ENCODE peak calls at places on chromosome X, in nine cellular contexts. S, E, H, W, C, D, G, L and P are unnamed samples.

GRCh38 chrX:15301924-15302323 is 13.5 kb downstream of the ASB11 start:
- DNase-seq in S (no peak), E (no peak), H (peak; percentile 88), W (no peak), C (peak; percentile 70), D (no peak), G (no peak), L (no peak), P (no peak)

GRCh38 chrX:74422576-74423288 is 1.4 kb downstream of the SLC16A2 start:
- DNase-seq in S (no peak), E (no peak), H (peak; percentile 82), W (no peak), C (peak; percentile 83), D (peak; percentile 88), G (peak; percentile 65), L (peak; percentile 55), P (peak; percentile 59)

GRCh38 chrX:13646154-13646549 is 6.8 kb upstream of the TCEANC start:
- DNase-seq in S (no peak), E (peak; percentile 78), H (peak; percentile 81), W (peak; percentile 24), C (peak; percentile 67), D (no peak), G (peak; percentile 76), L (peak; percentile 64), P (peak; percentile 73)

GRCh38 chrX:49172280-49172780 is 632 bp downstream of the PLP2 start:
- DNase-seq in S (peak; percentile 61), E (peak; percentile 90), H (peak; percentile 56), W (no peak), C (peak; percentile 87), D (peak; percentile 93), G (peak; percentile 57), L (peak; percentile 68), P (no peak)

GRCh38 chrX:49278081-49278480 is 8.5 kb downstream of the PPP1R3F start:
- DNase-seq in S (no peak), E (peak; percentile 9), H (no peak), W (no peak), C (no peak), D (no peak), G (no peak), L (no peak), P (no peak)

GRCh38 chrX:15956684-15957083 is 102.1 kb upstream of the AP1S2 start:
- DNase-seq in S (no peak), E (no peak), H (no peak), W (no peak), C (no peak), D (no peak), G (peak; percentile 50), L (no peak), P (peak; percentile 30)

GRCh38 chrX:39050427-39050826 is 249.2 kb downstream of the MID1IP1 start:
- DNase-seq in S (no peak), E (no peak), H (no peak), W (no peak), C (no peak), D (no peak), G (no peak), L (no peak), P (no peak)

GRCh38 chrX:16300831-16301230 is 133.6 kb downstream of the MAGEB17 start:
- DNase-seq in S (no peak), E (no peak), H (no peak), W (no peak), C (no peak), D (no peak), G (no peak), L (no peak), P (no peak)

GRCh38 chrX:123222920-123223319 is 38.8 kb downstream of the GRIA3 start:
- DNase-seq in S (no peak), E (no peak), H (no peak), W (no peak), C (no peak), D (no peak), G (no peak), L (no peak), P (no peak)

GRCh38 chrX:10619311-10620015 is 922 bp downstream of the MID1 start:
- DNase-seq in S (no peak), E (no peak), H (peak; percentile 57), W (no peak), C (no peak), D (no peak), G (no peak), L (no peak), P (no peak)

GRCh38 chrX:13087322-13088154 is 43.1 kb upstream of the FAM9C start:
- DNase-seq in S (peak; percentile 90), E (no peak), H (no peak), W (no peak), C (no peak), D (no peak), G (no peak), L (no peak), P (no peak)

GRCh38 chrX:119523664-119524184 is 41.5 kb downstream of the STEEP1 start:
- DNase-seq in S (no peak), E (no peak), H (no peak), W (no peak), C (no peak), D (no peak), G (no peak), L (no peak), P (no peak)

GRCh38 chrX:48461830-48462229 is 8.2 kb downstream of the SLC38A5 start:
- DNase-seq in S (no peak), E (peak; percentile 40), H (no peak), W (no peak), C (no peak), D (no peak), G (no peak), L (no peak), P (no peak)

GRCh38 chrX:46554942-46555341 is 9.7 kb upstream of the ZNF674 start:
- DNase-seq in S (peak; percentile 15), E (peak; percentile 51), H (no peak), W (no peak), C (no peak), D (no peak), G (no peak), L (no peak), P (no peak)

GRCh38 chrX:34956915-34957314 is 14.3 kb downstream of the FAM47B start:
- DNase-seq in S (no peak), E (no peak), H (no peak), W (no peak), C (no peak), D (no peak), G (no peak), L (no peak), P (no peak)

GRCh38 chrX:2913118-2913517 is 16.0 kb downstream of the ARSD start:
- DNase-seq in S (no peak), E (peak; percentile 49), H (no peak), W (no peak), C (no peak), D (no peak), G (no peak), L (no peak), P (no peak)

GRCh38 chrX:57821703-57822375 is 88.4 kb downstream of the ZXDA start:
- DNase-seq in S (peak; percentile 51), E (peak; percentile 88), H (peak; percentile 64), W (peak; percentile 48), C (no peak), D (no peak), G (peak; percentile 74), L (peak; percentile 25), P (peak; percentile 22)

GRCh38 chrX:21738145-21738949 is 19.6 kb downstream of the SMPX start:
- DNase-seq in S (no peak), E (no peak), H (peak; percentile 96), W (no peak), C (no peak), D (no peak), G (peak; percentile 83), L (no peak), P (peak; percentile 87)

GRCh38 chrX:16822723-16823122 is 36.5 kb downstream of the TXLNG start:
- DNase-seq in S (no peak), E (no peak), H (no peak), W (no peak), C (no peak), D (no peak), G (no peak), L (no peak), P (no peak)

DNA sequence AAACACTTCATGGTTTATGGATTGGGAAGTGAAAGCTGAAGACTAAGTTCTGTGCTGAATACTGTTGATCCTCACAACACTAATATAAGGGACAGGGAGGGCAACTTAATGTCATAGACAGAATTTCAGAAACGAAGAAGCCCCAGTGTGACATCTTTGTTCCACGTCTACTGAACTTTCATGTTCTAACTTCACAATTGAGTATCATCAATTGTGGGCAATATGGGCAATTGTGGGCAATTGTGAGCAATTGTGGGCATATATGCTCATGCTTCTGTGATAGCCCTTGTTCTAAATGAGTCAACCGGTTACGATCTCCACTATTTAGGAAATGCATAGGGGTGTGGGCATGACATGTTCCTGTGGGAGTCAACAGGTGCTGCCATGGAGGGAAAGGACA is 33.7 kb downstream of the CYBB start:
- DNase-seq in S (no peak), E (no peak), H (no peak), W (no peak), C (no peak), D (no peak), G (no peak), L (no peak), P (no peak)
- H3K27ac ChIP-seq in S (no peak overlapping the region), E (peak overlapping the region; percentile 75), H (no peak overlapping the region), W (no peak overlapping the region), C (no peak overlapping the region), D (no peak overlapping the region), G (no peak overlapping the region), L (no peak overlapping the region), P (no peak overlapping the region)

DNA sequence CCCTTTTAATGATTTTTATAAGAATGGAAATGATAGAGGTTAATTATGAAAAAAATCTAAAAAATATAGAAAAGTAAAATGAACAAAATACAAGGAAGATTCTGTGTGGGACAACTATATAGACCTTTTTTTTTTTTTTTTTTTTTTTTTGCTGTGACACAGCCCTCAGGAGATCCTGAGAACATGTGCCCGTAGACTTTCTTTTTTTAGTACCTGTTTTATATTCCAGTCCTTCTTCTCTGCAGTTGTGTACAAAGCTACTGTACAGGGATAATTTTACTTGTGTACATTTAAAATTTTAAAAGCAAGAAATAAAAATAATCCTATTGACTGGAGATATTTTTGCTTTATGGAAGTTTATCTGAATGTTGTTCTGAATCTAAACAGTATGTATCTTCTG is 85.5 kb downstream of the KDM6A start:
- DNase-seq in S (no peak), E (no peak), H (no peak), W (no peak), C (no peak), D (no peak), G (no peak), L (no peak), P (no peak)
- H3K4me3 ChIP-seq in S (no peak overlapping the region), E (no peak overlapping the region), H (no peak overlapping the region), W (no peak overlapping the region), C (no peak overlapping the region), D (no peak overlapping the region), G (no peak overlapping the region), L (no peak overlapping the region), P (no peak overlapping the region)

DNA sequence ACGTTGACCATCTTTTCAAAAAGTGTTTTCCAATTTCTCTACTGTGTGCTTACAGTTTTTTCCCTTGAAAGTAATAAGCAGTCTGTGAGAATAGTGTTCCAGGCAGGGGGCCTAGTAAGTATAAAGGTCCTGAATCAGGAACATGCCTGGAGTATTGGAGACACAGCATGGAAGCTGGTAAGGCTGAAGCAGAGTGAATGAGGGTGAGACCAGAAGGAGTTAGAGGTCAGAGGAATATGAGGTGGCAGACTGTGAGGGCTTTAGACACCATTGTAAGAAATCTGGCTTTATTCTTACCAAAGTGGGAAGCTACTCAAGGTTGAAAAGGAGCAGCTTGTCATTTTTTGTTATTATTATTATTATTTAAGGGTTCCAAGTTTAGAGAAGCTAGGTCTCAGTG is 107.4 kb downstream of the CT47B1 start:
- DNase-seq in S (no peak), E (no peak), H (no peak), W (no peak), C (no peak), D (no peak), G (no peak), L (no peak), P (no peak)
- H3K27ac ChIP-seq in S (no peak overlapping the region), E (no peak overlapping the region), H (no peak overlapping the region), W (no peak overlapping the region), C (no peak overlapping the region), D (no peak overlapping the region), G (no peak overlapping the region), L (no peak overlapping the region), P (no peak overlapping the region)

GRCh38 chrX:9534686-9535085 is 69.8 kb downstream of the TBL1X start:
- DNase-seq in S (no peak), E (no peak), H (peak; percentile 76), W (no peak), C (no peak), D (no peak), G (no peak), L (no peak), P (no peak)
- H3K4me3 ChIP-seq in S (no peak overlapping the region), E (no peak overlapping the region), H (no peak overlapping the region), W (no peak overlapping the region), C (no peak overlapping the region), D (no peak overlapping the region), G (no peak overlapping the region), L (no peak overlapping the region), P (no peak overlapping the region)